ENCODE peak calls at places on chromosome 1, in eight cellular contexts. M, Y, C, E, Z, A, O and R are unnamed samples.

GRCh38 chr1:24438423-24438901 is 22.9 kb downstream of the NIPAL3 start:
- DNase-seq in M (no peak), Y (no peak), C (peak), E (no peak), Z (no peak), A (no peak), O (peak), R (no peak)

GRCh38 chr1:31755197-31755611 is 8.9 kb downstream of the ADGRB2 start:
- DNase-seq in M (no peak), Y (no peak), C (no peak), E (peak), Z (peak), A (no peak), O (peak), R (no peak)

GRCh38 chr1:201085902-201086735 is 26.1 kb downstream of the CACNA1S start:
- DNase-seq in M (peak), Y (peak), C (no peak), E (no peak), Z (peak), A (peak), O (no peak), R (peak)

GRCh38 chr1:25519624-25520023 is 23.8 kb upstream of the LDLRAP1 start:
- DNase-seq in M (no peak), Y (no peak), C (no peak), E (no peak), Z (no peak), A (no peak), O (no peak), R (no peak)

GRCh38 chr1:218705911-218706893 is 361.1 kb downstream of the TGFB2 start:
- DNase-seq in M (peak), Y (no peak), C (peak), E (no peak), Z (no peak), A (peak), O (no peak), R (no peak)

GRCh38 chr1:185474440-185475149 is 157.6 kb upstream of the IVNS1ABP start:
- DNase-seq in M (no peak), Y (no peak), C (no peak), E (no peak), Z (no peak), A (no peak), O (no peak), R (no peak)

GRCh38 chr1:2330511-2331199 is 60.7 kb downstream of the MORN1 start:
- DNase-seq in M (no peak), Y (no peak), C (peak), E (no peak), Z (no peak), A (peak), O (no peak), R (no peak)

GRCh38 chr1:39387452-39387851 is 104.0 kb upstream of the BMP8A start:
- DNase-seq in M (peak), Y (no peak), C (no peak), E (no peak), Z (no peak), A (peak), O (no peak), R (no peak)

GRCh38 chr1:169631249-169631648 is 1.3 kb upstream of the SELP start:
- DNase-seq in M (no peak), Y (no peak), C (no peak), E (no peak), Z (no peak), A (no peak), O (no peak), R (no peak)

GRCh38 chr1:246930830-246931548 is 759 bp downstream of the AHCTF1 start:
- DNase-seq in M (peak), Y (peak), C (peak), E (peak), Z (peak), A (peak), O (peak), R (peak)

GRCh38 chr1:147852706-147853225 is 49.8 kb upstream of the GJA8 start:
- DNase-seq in M (no peak), Y (no peak), C (no peak), E (no peak), Z (peak), A (no peak), O (no peak), R (no peak)

GRCh38 chr1:177021741-177022140 is 142.8 kb downstream of the ASTN1 start:
- DNase-seq in M (no peak), Y (no peak), C (no peak), E (no peak), Z (no peak), A (no peak), O (no peak), R (no peak)

GRCh38 chr1:26907071-26907922 is 6.5 kb downstream of the NR0B2 start:
- DNase-seq in M (peak), Y (peak), C (no peak), E (peak), Z (peak), A (peak), O (no peak), R (peak)

GRCh38 chr1:87794788-87795614 is 466.3 kb downstream of the LMO4 start:
- DNase-seq in M (peak), Y (no peak), C (no peak), E (no peak), Z (no peak), A (peak), O (no peak), R (no peak)

GRCh38 chr1:183590225-183591191 is at the start of gene NCF2:
- DNase-seq in M (no peak), Y (peak), C (no peak), E (no peak), Z (peak), A (no peak), O (no peak), R (no peak)

GRCh38 chr1:173414539-173414938 is 62.6 kb upstream of the PRDX6 start:
- DNase-seq in M (no peak), Y (no peak), C (no peak), E (no peak), Z (no peak), A (no peak), O (no peak), R (no peak)

GRCh38 chr1:173411835-173412742 is 65.0 kb upstream of the PRDX6 start:
- DNase-seq in M (no peak), Y (no peak), C (no peak), E (no peak), Z (peak), A (no peak), O (no peak), R (peak)

GRCh38 chr1:173414136-173414535 is 63.0 kb upstream of the PRDX6 start:
- DNase-seq in M (no peak), Y (no peak), C (no peak), E (no peak), Z (no peak), A (no peak), O (no peak), R (no peak)

GRCh38 chr1:173415490-173415889 is 61.6 kb upstream of the PRDX6 start:
- DNase-seq in M (no peak), Y (no peak), C (no peak), E (no peak), Z (no peak), A (no peak), O (no peak), R (no peak)

DNA sequence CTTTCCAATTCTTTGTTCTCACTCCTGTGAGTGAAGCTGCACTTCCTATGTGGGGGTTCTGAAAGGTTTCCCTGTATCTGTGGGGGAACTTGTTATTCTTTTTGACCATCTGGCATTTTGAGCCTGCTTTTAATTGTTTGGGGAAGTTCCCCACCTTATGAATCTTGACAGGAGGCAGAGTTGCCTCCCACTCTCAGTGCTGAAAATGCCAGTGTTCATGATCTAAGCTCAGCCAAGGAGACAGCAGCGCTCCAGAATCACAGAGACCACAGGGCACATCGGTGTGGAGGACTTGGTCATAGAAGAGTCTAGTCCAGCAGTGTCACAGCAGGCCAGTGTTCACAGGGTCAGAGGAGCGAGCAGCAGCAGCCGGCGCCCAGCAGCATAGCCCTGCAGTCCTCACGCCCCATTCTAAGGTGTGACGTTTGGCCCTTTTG is 63.8 kb upstream of the PRDX6 start:
- DNase-seq in M (no peak), Y (no peak), C (no peak), E (no peak), Z (no peak), A (no peak), O (no peak), R (peak)
- H3K4me3 ChIP-seq in M (no peak), Y (no peak), C (no peak), E (no peak), Z (no peak), A (no peak), O (no peak), R (no peak)

DNA sequence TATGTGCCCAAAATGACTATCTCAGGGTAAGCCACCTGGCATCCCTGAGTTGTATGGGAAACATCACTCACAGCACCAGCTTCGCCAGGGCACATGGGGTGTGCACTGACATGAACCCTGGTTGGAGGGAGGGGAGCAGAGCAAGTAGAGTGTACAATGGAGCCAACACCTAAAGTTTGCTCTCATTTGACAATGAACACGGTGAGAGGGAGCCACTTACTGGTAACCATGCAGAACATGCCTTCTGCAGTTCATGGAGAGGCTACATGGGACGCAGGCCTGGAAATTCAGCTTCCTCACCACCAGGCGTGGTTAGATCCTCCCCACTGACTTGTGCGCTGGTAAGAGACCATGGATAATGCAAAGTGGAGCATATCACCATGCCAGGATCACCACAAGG is 10.0 kb upstream of the CPLANE2 start:
- DNase-seq in M (no peak), Y (no peak), C (no peak), E (no peak), Z (no peak), A (no peak), O (no peak), R (no peak)
- TF ChIP-seq CTCF in M (no peak), Y (no peak), C (no peak), E (no peak), Z (no peak), A (no peak), O (no peak), R (no peak)

GRCh38 chr1:61741682-61742619 is at the start of gene PATJ:
- DNase-seq in M (peak), Y (peak), C (peak), E (peak), Z (peak), A (peak), O (peak), R (peak)
- TF ChIP-seq POLR2A in M (no peak), Y (no peak), C (no peak), E (no peak), Z (no peak), A (peak), O (no peak), R (no peak)

GRCh38 chr1:245412301-245412700 is 257.5 kb downstream of the KIF26B start:
- DNase-seq in M (no peak), Y (no peak), C (no peak), E (no peak), Z (no peak), A (no peak), O (no peak), R (no peak)
- H3K4me3 ChIP-seq in M (no peak), Y (no peak), C (no peak), E (no peak), Z (no peak), A (no peak), O (no peak), R (no peak)

DNA sequence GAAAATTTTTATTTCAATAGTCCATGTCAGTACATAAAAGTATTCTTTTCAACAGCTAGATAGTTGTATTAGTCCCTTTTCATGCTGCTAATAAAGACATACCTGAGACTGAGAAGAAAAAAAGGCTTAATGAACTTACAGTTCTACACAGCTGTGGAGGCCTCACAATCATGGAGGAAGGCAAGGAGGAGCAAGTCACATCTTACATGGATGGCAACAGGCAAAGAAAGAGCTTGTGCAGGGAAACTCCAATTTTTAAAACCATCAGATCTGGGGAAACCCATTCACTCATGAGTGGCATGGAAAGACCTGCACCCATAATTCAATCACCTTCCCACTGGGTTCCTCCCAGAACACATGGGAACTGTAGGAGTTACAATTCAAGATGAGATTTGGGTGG is 50.7 kb downstream of the PTGFR start:
- DNase-seq in M (no peak), Y (no peak), C (no peak), E (no peak), Z (no peak), A (no peak), O (no peak), R (no peak)
- TF ChIP-seq CTCF in M (no peak), Y (no peak), C (no peak), E (no peak), Z (no peak), A (no peak), O (no peak), R (no peak)

GRCh38 chr1:61337037-61337436 is 254.7 kb downstream of the NFIA start:
- DNase-seq in M (peak), Y (no peak), C (no peak), E (no peak), Z (no peak), A (peak), O (no peak), R (no peak)
- TF ChIP-seq POLR2A in M (no peak), Y (no peak), C (no peak), E (no peak), Z (no peak), A (no peak), O (no peak), R (no peak)

GRCh38 chr1:17568014-17568413 is 28.5 kb downstream of the ARHGEF10L start:
- DNase-seq in M (no peak), Y (no peak), C (no peak), E (no peak), Z (no peak), A (no peak), O (no peak), R (no peak)

GRCh38 chr1:17566892-17567291 is 27.4 kb downstream of the ARHGEF10L start:
- DNase-seq in M (no peak), Y (no peak), C (no peak), E (no peak), Z (no peak), A (no peak), O (no peak), R (no peak)

GRCh38 chr1:17569200-17570139 is 30.0 kb downstream of the ARHGEF10L start:
- DNase-seq in M (no peak), Y (peak), C (peak), E (no peak), Z (peak), A (peak), O (peak), R (peak)

GRCh38 chr1:17565551-17565971 is 26.1 kb downstream of the ARHGEF10L start:
- DNase-seq in M (no peak), Y (no peak), C (no peak), E (no peak), Z (no peak), A (no peak), O (no peak), R (no peak)

DNA sequence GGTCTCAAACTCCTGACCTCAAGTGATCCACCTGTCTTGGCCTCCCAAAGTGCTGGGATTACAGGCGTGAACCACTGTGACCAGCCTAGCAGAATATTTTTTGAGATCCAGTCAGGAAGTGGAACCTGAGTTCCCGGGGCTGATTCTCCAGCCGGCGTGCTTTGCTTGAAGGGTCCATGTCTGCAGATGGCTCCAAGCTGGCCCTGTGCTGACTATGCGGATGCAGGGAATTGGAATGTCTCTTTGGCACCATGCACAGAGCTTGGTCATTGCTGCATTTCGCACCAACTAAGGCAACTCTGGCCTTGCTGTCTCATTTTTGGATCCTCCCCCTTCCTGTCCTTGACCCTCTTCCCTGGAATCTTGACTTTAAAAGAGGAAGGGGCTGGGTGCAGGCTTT is 28.1 kb downstream of the ARHGEF10L start:
- DNase-seq in M (no peak), Y (no peak), C (no peak), E (no peak), Z (peak), A (no peak), O (no peak), R (no peak)
- H3K4me3 ChIP-seq in M (no peak), Y (no peak), C (no peak), E (no peak), Z (no peak), A (no peak), O (no peak), R (no peak)

GRCh38 chr1:224524679-224525078 is 90.1 kb upstream of the WDR26 start:
- DNase-seq in M (no peak), Y (no peak), C (no peak), E (no peak), Z (no peak), A (no peak), O (no peak), R (no peak)

GRCh38 chr1:224520808-224521207 is 86.2 kb upstream of the WDR26 start:
- DNase-seq in M (no peak), Y (no peak), C (no peak), E (no peak), Z (no peak), A (no peak), O (no peak), R (no peak)

GRCh38 chr1:224519874-224520273 is 85.3 kb upstream of the WDR26 start:
- DNase-seq in M (no peak), Y (no peak), C (no peak), E (no peak), Z (no peak), A (no peak), O (no peak), R (no peak)

GRCh38 chr1:224523676-224524075 is 89.1 kb upstream of the WDR26 start:
- DNase-seq in M (no peak), Y (no peak), C (no peak), E (no peak), Z (no peak), A (no peak), O (no peak), R (no peak)

GRCh38 chr1:224521904-224522734 is 87.5 kb upstream of the WDR26 start:
- DNase-seq in M (no peak), Y (no peak), C (no peak), E (no peak), Z (no peak), A (no peak), O (no peak), R (no peak)
- TF ChIP-seq CTCF in M (no peak), Y (no peak), C (no peak), E (no peak), Z (no peak), A (no peak), O (no peak), R (no peak)

GRCh38 chr1:19260211-19261138 is 8.9 kb downstream of the MRTO4 start:
- DNase-seq in M (no peak), Y (peak), C (no peak), E (no peak), Z (no peak), A (no peak), O (no peak), R (no peak)
- TF ChIP-seq POLR2A in M (no peak), Y (no peak), C (no peak), E (no peak), Z (no peak), A (peak), O (no peak), R (no peak)

DNA sequence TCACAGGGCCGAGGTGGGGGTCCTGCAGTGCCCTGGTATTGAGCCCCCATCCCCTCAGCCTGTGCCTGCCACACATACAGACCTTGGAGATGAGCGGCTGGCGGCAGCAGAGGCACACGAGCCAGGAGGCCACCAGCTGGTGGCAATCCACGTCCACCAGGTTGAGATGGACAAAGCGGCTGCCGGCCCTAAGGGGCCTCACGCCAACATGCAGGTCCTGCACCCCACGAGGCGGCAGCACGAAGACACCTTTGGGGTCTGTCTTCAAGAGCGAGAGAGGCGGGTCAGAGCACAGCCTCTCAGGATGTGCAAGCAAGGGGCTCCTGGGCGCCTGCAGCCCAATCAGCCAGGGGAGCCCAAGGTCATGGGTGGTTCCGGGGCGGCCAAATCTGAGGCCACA is 128.0 kb downstream of the NPHP4 start:
- DNase-seq in M (no peak), Y (no peak), C (no peak), E (no peak), Z (no peak), A (no peak), O (no peak), R (peak)
- H3K4me3 ChIP-seq in M (no peak), Y (no peak), C (no peak), E (no peak), Z (no peak), A (no peak), O (no peak), R (no peak)